ENCODE peak calls at places on chromosome 7, in five cellular contexts. One of them, this sample, is unnamed.
A peak's percentile ranks its signal among the peaks of the same experiment; 100 is the strongest.

GRCh38 chr7:138625849-138626230 is 75.3 kb downstream of the SVOPL start:
- DNase-seq in effector memory CD4-positive, alpha-beta T cell: no peak
- DNase-seq in CD8-positive, alpha-beta T cell: no peak
- DNase-seq in transverse colon: no peak
- DNase-seq in left ventricle myocardium inferior: no peak
- DNase-seq in this sample: peak; percentile 51

GRCh38 chr7:106542550-106543220 is 118.3 kb downstream of the CCDC71L start:
- DNase-seq in transverse colon: peak; percentile 73
- DNase-seq in left ventricle myocardium inferior: no peak
- DNase-seq in effector memory CD4-positive, alpha-beta T cell: no peak
- DNase-seq in CD8-positive, alpha-beta T cell: no peak
- DNase-seq in this sample: no peak

GRCh38 chr7:13291010-13291409 is 603.6 kb downstream of the ARL4A start:
- DNase-seq in CD8-positive, alpha-beta T cell: no peak
- DNase-seq in transverse colon: no peak
- DNase-seq in effector memory CD4-positive, alpha-beta T cell: no peak
- DNase-seq in left ventricle myocardium inferior: no peak
- DNase-seq in this sample: no peak

GRCh38 chr7:80135306-80136104 is 874 bp downstream of the GNAI1 start:
- DNase-seq in effector memory CD4-positive, alpha-beta T cell: no peak
- DNase-seq in left ventricle myocardium inferior: peak; percentile 40
- DNase-seq in CD8-positive, alpha-beta T cell: peak; percentile 20
- DNase-seq in transverse colon: peak; percentile 14
- DNase-seq in this sample: peak; percentile 23

GRCh38 chr7:11665381-11665780 is 166.6 kb downstream of the THSD7A start:
- DNase-seq in CD8-positive, alpha-beta T cell: no peak
- DNase-seq in transverse colon: no peak
- DNase-seq in effector memory CD4-positive, alpha-beta T cell: no peak
- DNase-seq in left ventricle myocardium inferior: no peak
- DNase-seq in this sample: no peak

GRCh38 chr7:135111379-135111778 is 36.5 kb upstream of the TMEM140 start:
- DNase-seq in left ventricle myocardium inferior: no peak
- DNase-seq in CD8-positive, alpha-beta T cell: no peak
- DNase-seq in transverse colon: no peak
- DNase-seq in effector memory CD4-positive, alpha-beta T cell: no peak
- DNase-seq in this sample: no peak

GRCh38 chr7:28102778-28103177 is 77.8 kb downstream of the JAZF1 start:
- DNase-seq in transverse colon: no peak
- DNase-seq in left ventricle myocardium inferior: no peak
- DNase-seq in effector memory CD4-positive, alpha-beta T cell: no peak
- DNase-seq in CD8-positive, alpha-beta T cell: no peak
- DNase-seq in this sample: no peak

GRCh38 chr7:12623885-12624498 is 53.5 kb downstream of the SCIN start:
- DNase-seq in effector memory CD4-positive, alpha-beta T cell: no peak
- DNase-seq in CD8-positive, alpha-beta T cell: no peak
- DNase-seq in transverse colon: no peak
- DNase-seq in left ventricle myocardium inferior: no peak
- DNase-seq in this sample: no peak

GRCh38 chr7:17233643-17234397 is 64.6 kb upstream of the AHR start:
- DNase-seq in left ventricle myocardium inferior: no peak
- DNase-seq in transverse colon: no peak
- DNase-seq in effector memory CD4-positive, alpha-beta T cell: peak; percentile 44
- DNase-seq in CD8-positive, alpha-beta T cell: peak; percentile 54
- DNase-seq in this sample: peak; percentile 13

GRCh38 chr7:131329176-131329570 is 1.5 kb downstream of the MKLN1 start:
- DNase-seq in effector memory CD4-positive, alpha-beta T cell: no peak
- DNase-seq in CD8-positive, alpha-beta T cell: no peak
- DNase-seq in left ventricle myocardium inferior: no peak
- DNase-seq in transverse colon: no peak
- DNase-seq in this sample: no peak

GRCh38 chr7:123275036-123275753 is 75.4 kb upstream of the SLC13A1 start:
- DNase-seq in left ventricle myocardium inferior: no peak
- DNase-seq in CD8-positive, alpha-beta T cell: no peak
- DNase-seq in transverse colon: no peak
- DNase-seq in effector memory CD4-positive, alpha-beta T cell: no peak
- DNase-seq in this sample: no peak

DNA sequence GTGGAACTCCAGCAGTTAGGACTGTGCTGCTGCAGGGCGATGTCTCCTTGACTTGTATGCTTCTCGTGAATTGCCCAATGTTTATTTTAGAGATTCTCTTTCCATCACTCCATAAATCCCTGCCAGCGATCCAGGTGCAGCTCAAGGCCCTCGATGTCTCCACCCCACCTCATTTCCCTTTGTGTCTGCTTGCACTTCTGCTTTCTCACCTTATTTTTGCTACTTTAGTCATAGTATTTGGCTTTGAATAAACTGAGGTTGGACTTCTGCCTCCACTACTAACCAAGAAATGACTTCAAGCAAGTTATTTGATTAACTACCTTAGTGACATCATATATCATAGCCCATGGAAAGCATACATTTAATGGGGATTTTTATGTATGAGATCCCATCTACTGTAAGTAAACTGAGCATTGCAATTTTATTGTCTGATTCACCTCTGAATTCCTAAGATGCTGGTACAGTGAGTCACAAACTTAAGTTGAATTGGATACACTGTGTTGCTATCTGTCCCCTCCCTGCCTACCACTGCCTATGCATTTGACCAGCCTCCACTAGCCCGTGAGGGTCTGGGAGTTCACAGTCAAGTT is 255.8 kb downstream of the ABCA13 start:
- DNase-seq in CD8-positive, alpha-beta T cell: no peak
- DNase-seq in transverse colon: peak; percentile 33
- DNase-seq in left ventricle myocardium inferior: no peak
- DNase-seq in effector memory CD4-positive, alpha-beta T cell: no peak
- DNase-seq in this sample: no peak
- H3K4me3 ChIP-seq in CD8-positive, alpha-beta T cell: no peak overlapping the region
- H3K4me3 ChIP-seq in transverse colon: no peak overlapping the region
- H3K4me3 ChIP-seq in left ventricle myocardium inferior: no peak overlapping the region
- H3K4me3 ChIP-seq in effector memory CD4-positive, alpha-beta T cell: no peak overlapping the region
- H3K4me3 ChIP-seq in this sample: no peak overlapping the region

DNA sequence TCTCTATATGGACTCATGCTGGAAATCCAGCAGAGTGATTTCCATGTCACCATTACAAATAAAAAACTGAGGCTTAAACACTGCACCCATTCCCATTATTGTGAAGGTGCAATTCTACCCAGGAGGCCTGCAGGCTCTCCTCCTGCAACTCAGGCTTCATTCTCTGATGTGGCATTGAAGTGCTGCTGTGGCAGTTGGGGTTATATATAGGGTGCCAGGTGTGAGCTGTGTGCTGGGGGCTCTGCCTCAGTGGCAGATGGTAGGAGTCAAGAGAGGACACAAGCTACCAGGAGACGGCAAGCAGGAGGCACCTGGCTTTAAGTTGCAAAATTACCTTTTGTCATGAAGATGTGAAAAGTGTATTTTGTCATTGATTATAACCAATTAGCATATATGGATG is 21.3 kb downstream of the ZNF107 start:
- DNase-seq in transverse colon: no peak
- DNase-seq in effector memory CD4-positive, alpha-beta T cell: no peak
- DNase-seq in CD8-positive, alpha-beta T cell: no peak
- DNase-seq in left ventricle myocardium inferior: no peak
- DNase-seq in this sample: no peak
- H3K9me3 ChIP-seq in transverse colon: no peaks in the 10 kb centered on the region
- H3K9me3 ChIP-seq in effector memory CD4-positive, alpha-beta T cell: no peaks in the 10 kb centered on the region
- H3K9me3 ChIP-seq in CD8-positive, alpha-beta T cell: peaks cover 18% of the 10 kb centered on the region
- H3K9me3 ChIP-seq in left ventricle myocardium inferior: no peaks in the 10 kb centered on the region
- H3K9me3 ChIP-seq in this sample: no peaks in the 10 kb centered on the region

DNA sequence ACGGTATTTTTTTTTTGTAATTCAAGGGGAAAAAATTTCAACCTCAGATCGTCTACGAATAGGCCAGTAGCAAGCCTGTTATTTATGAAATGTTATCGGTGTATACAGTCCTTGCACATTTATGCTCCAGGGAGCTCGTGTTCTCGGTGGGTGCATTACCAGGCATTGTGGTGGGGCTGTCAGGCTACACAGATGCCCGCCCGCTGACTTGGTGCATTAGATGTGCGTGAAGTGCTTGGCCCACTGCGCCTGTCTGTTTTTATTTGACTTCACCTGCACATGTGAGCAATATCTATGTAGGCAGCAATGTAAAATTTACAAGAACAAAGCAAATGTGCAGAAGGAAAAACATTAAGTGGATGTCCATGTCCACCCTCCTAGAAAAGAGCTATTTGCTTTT is 2.7 kb downstream of the FOXK1 start:
- DNase-seq in effector memory CD4-positive, alpha-beta T cell: no peak
- DNase-seq in transverse colon: no peak
- DNase-seq in CD8-positive, alpha-beta T cell: no peak
- DNase-seq in left ventricle myocardium inferior: no peak
- DNase-seq in this sample: no peak
- H3K27ac ChIP-seq in effector memory CD4-positive, alpha-beta T cell: peak overlapping the region; percentile 94
- H3K27ac ChIP-seq in transverse colon: peak overlapping the region; percentile 88
- H3K27ac ChIP-seq in CD8-positive, alpha-beta T cell: peak overlapping the region; percentile 53
- H3K27ac ChIP-seq in left ventricle myocardium inferior: peak overlapping the region; percentile 93
- H3K27ac ChIP-seq in this sample: peak overlapping the region; percentile 92

GRCh38 chr7:152924826-152925411 is 165.4 kb downstream of the ACTR3B start:
- DNase-seq in effector memory CD4-positive, alpha-beta T cell: no peak
- DNase-seq in transverse colon: no peak
- DNase-seq in CD8-positive, alpha-beta T cell: no peak
- DNase-seq in left ventricle myocardium inferior: no peak
- DNase-seq in this sample: no peak
- H3K4me3 ChIP-seq in effector memory CD4-positive, alpha-beta T cell: no peak overlapping the region
- H3K4me3 ChIP-seq in transverse colon: peak overlapping the region; percentile 11
- H3K4me3 ChIP-seq in CD8-positive, alpha-beta T cell: no peak overlapping the region
- H3K4me3 ChIP-seq in left ventricle myocardium inferior: peak overlapping the region; percentile 61
- H3K4me3 ChIP-seq in this sample: no peak overlapping the region